ENCODE peak calls at places on chromosomes 11 and 22, in seven cellular contexts. One of them, this sample, is unnamed. For H3K4me1, the result is how much of the 10 kb centered on the place peaks cover.

GRCh38 chr11:45664376-45665205 is 831 bp downstream of the CHST1 start:
- DNase-seq in body of pancreas: no peak
- DNase-seq in pancreas: no peak
- DNase-seq in tibial artery: no peak
- DNase-seq in GM12878: no peak
- DNase-seq in kidney: peak
- DNase-seq in naive thymus-derived CD4-positive, alpha-beta T cell: no peak
- DNase-seq in this sample: no peak

GRCh38 chr22:25410849-25411248 is 153.6 kb upstream of the GRK3 start:
- DNase-seq in naive thymus-derived CD4-positive, alpha-beta T cell: no peak
- DNase-seq in pancreas: no peak
- DNase-seq in tibial artery: no peak
- DNase-seq in body of pancreas: no peak
- DNase-seq in GM12878: no peak
- DNase-seq in kidney: no peak
- DNase-seq in this sample: no peak

GRCh38 chr22:43385770-43386641 is 25.8 kb upstream of the MPPED1 start:
- DNase-seq in naive thymus-derived CD4-positive, alpha-beta T cell: peak
- DNase-seq in GM12878: no peak
- DNase-seq in tibial artery: peak
- DNase-seq in pancreas: peak
- DNase-seq in body of pancreas: peak
- DNase-seq in kidney: peak
- DNase-seq in this sample: peak

GRCh38 chr11:68127791-68128681 is 6.8 kb upstream of the CHKA start:
- DNase-seq in naive thymus-derived CD4-positive, alpha-beta T cell: no peak
- DNase-seq in kidney: peak
- DNase-seq in body of pancreas: peak
- DNase-seq in pancreas: peak
- DNase-seq in GM12878: no peak
- DNase-seq in tibial artery: peak
- DNase-seq in this sample: peak

GRCh38 chr11:44855138-44855849 is 95.4 kb downstream of the TP53I11 start:
- DNase-seq in tibial artery: no peak
- DNase-seq in pancreas: no peak
- DNase-seq in body of pancreas: no peak
- DNase-seq in kidney: no peak
- DNase-seq in naive thymus-derived CD4-positive, alpha-beta T cell: no peak
- DNase-seq in GM12878: no peak
- DNase-seq in this sample: no peak

GRCh38 chr11:132943325-132943736 is 589.0 kb downstream of the OPCML start:
- DNase-seq in body of pancreas: no peak
- DNase-seq in pancreas: no peak
- DNase-seq in naive thymus-derived CD4-positive, alpha-beta T cell: no peak
- DNase-seq in kidney: no peak
- DNase-seq in tibial artery: no peak
- DNase-seq in GM12878: no peak
- DNase-seq in this sample: no peak

GRCh38 chr11:33928564-33928963 is 36.7 kb upstream of the LMO2 start:
- DNase-seq in body of pancreas: no peak
- DNase-seq in GM12878: no peak
- DNase-seq in pancreas: no peak
- DNase-seq in kidney: no peak
- DNase-seq in naive thymus-derived CD4-positive, alpha-beta T cell: no peak
- DNase-seq in tibial artery: no peak
- DNase-seq in this sample: no peak

GRCh38 chr22:35510481-35510934 is 30.1 kb upstream of the RASD2 start:
- DNase-seq in body of pancreas: no peak
- DNase-seq in kidney: no peak
- DNase-seq in GM12878: no peak
- DNase-seq in tibial artery: no peak
- DNase-seq in naive thymus-derived CD4-positive, alpha-beta T cell: no peak
- DNase-seq in pancreas: no peak
- DNase-seq in this sample: no peak

GRCh38 chr22:46569848-46570695 is 32.7 kb upstream of the CELSR1 start:
- DNase-seq in kidney: peak
- DNase-seq in GM12878: no peak
- DNase-seq in naive thymus-derived CD4-positive, alpha-beta T cell: no peak
- DNase-seq in tibial artery: no peak
- DNase-seq in pancreas: peak
- DNase-seq in body of pancreas: no peak
- DNase-seq in this sample: no peak

GRCh38 chr22:49169074-49169744 is 658.5 kb downstream of the BRD1 start:
- DNase-seq in pancreas: no peak
- DNase-seq in tibial artery: no peak
- DNase-seq in kidney: peak
- DNase-seq in GM12878: no peak
- DNase-seq in body of pancreas: no peak
- DNase-seq in naive thymus-derived CD4-positive, alpha-beta T cell: no peak
- DNase-seq in this sample: no peak

GRCh38 chr11:41281131-41281742 is 178.2 kb downstream of the LRRC4C start:
- DNase-seq in tibial artery: no peak
- DNase-seq in pancreas: no peak
- DNase-seq in naive thymus-derived CD4-positive, alpha-beta T cell: no peak
- DNase-seq in GM12878: no peak
- DNase-seq in kidney: no peak
- DNase-seq in body of pancreas: no peak
- DNase-seq in this sample: peak

GRCh38 chr22:19480789-19481188 is 1.1 kb downstream of the CDC45 start:
- DNase-seq in pancreas: no peak
- DNase-seq in GM12878: no peak
- DNase-seq in kidney: no peak
- DNase-seq in tibial artery: no peak
- DNase-seq in naive thymus-derived CD4-positive, alpha-beta T cell: no peak
- DNase-seq in body of pancreas: no peak
- DNase-seq in this sample: no peak
- H3K27ac ChIP-seq in pancreas: no peak
- H3K27ac ChIP-seq in GM12878: no peak
- H3K27ac ChIP-seq in kidney: no peak
- H3K27ac ChIP-seq in tibial artery: no peak
- H3K27ac ChIP-seq in naive thymus-derived CD4-positive, alpha-beta T cell: no peak
- H3K27ac ChIP-seq in body of pancreas: no peak
- H3K27ac ChIP-seq in this sample: no peak

DNA sequence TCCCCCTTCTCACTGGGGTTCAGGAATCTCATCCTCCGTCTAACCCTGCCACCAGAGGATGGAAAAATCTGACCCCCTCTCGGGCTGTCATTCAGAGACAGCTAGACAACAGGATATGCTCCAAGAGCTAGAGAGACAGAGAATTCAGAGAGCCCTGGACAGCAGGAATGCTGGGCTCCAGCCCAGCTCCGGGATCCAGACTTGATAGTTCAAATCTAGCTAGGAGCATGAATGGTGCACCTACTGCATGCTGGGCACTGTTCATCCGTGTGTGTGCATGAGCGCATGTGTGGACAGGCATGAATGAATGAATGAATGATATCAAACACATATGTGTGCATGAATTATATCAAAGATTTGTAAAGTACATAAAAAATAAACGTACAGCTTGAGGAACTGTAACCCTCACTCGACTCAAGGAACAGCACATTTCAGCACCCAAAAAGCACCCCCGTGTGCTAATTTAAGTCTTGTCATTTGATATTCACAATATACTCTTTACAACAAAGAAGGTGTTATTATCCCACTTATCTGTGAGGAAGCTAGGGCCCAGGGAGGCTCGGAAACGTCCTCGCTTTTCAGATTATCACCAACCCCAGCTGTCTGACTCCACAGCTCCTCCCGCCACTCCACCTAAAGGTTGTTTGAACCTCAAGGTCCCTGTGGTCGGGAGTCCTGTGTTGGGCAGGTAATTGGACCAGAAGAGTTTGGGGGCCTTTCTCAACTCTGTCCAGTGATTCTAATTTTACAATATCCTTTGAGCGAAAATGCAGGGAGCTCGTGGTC is 640 bp upstream of the VSIG10L2 start:
- DNase-seq in naive thymus-derived CD4-positive, alpha-beta T cell: no peak
- DNase-seq in pancreas: no peak
- DNase-seq in tibial artery: peak
- DNase-seq in kidney: no peak
- DNase-seq in GM12878: no peak
- DNase-seq in body of pancreas: no peak
- DNase-seq in this sample: no peak
- H3K4me1 ChIP-seq in naive thymus-derived CD4-positive, alpha-beta T cell: under half
- H3K4me1 ChIP-seq in pancreas: under half
- H3K4me1 ChIP-seq in tibial artery: under half
- H3K4me1 ChIP-seq in kidney: under half
- H3K4me1 ChIP-seq in GM12878: under half
- H3K4me1 ChIP-seq in body of pancreas: under half
- H3K4me1 ChIP-seq in this sample: under half

GRCh38 chr11:95147364-95147905 is 57.8 kb downstream of the ENDOD1 start:
- DNase-seq in GM12878: no peak
- DNase-seq in tibial artery: no peak
- DNase-seq in kidney: no peak
- DNase-seq in naive thymus-derived CD4-positive, alpha-beta T cell: no peak
- DNase-seq in body of pancreas: peak
- DNase-seq in pancreas: no peak
- DNase-seq in this sample: peak
- H3K27ac ChIP-seq in GM12878: no peak
- H3K27ac ChIP-seq in tibial artery: no peak
- H3K27ac ChIP-seq in kidney: no peak
- H3K27ac ChIP-seq in naive thymus-derived CD4-positive, alpha-beta T cell: no peak
- H3K27ac ChIP-seq in body of pancreas: peak
- H3K27ac ChIP-seq in pancreas: no peak
- H3K27ac ChIP-seq in this sample: no peak

DNA sequence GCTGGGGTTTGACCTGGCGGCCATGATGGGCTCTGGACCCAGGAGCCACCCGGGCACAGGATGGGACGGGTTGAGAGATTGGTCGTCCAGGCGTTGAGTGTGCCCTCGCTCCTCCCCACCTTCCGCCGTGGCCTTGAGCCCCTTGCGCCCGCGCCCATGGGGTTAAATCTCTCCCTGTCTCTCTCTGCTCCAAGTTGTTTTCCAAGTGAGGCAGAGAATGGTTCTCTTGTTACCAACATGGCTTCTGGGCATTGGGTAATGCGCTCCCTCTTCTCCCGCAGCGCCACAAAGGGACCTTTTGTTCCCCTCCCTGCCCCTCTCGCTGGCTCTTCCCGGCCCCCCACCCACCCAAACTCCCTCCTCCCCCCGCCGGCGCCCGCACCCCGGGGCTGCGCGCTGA is 18.8 kb upstream of the PICK1 start:
- DNase-seq in GM12878: no peak
- DNase-seq in body of pancreas: no peak
- DNase-seq in tibial artery: no peak
- DNase-seq in naive thymus-derived CD4-positive, alpha-beta T cell: no peak
- DNase-seq in kidney: no peak
- DNase-seq in pancreas: peak
- DNase-seq in this sample: no peak
- H3K4me1 ChIP-seq in GM12878: under half
- H3K4me1 ChIP-seq in body of pancreas: under half
- H3K4me1 ChIP-seq in tibial artery: under half
- H3K4me1 ChIP-seq in naive thymus-derived CD4-positive, alpha-beta T cell: under half
- H3K4me1 ChIP-seq in kidney: under half
- H3K4me1 ChIP-seq in pancreas: under half
- H3K4me1 ChIP-seq in this sample: under half

GRCh38 chr22:45503071-45503815 is 560 bp downstream of the FBLN1 start:
- DNase-seq in kidney: peak
- DNase-seq in pancreas: no peak
- DNase-seq in body of pancreas: no peak
- DNase-seq in GM12878: no peak
- DNase-seq in tibial artery: peak
- DNase-seq in naive thymus-derived CD4-positive, alpha-beta T cell: no peak
- DNase-seq in this sample: no peak
- H3K27ac ChIP-seq in kidney: no peak
- H3K27ac ChIP-seq in pancreas: no peak
- H3K27ac ChIP-seq in body of pancreas: peak
- H3K27ac ChIP-seq in GM12878: no peak
- H3K27ac ChIP-seq in tibial artery: peak
- H3K27ac ChIP-seq in naive thymus-derived CD4-positive, alpha-beta T cell: no peak
- H3K27ac ChIP-seq in this sample: no peak

GRCh38 chr11:1834132-1834610 is 619 bp upstream of the SYT8 start:
- DNase-seq in body of pancreas: peak
- DNase-seq in GM12878: no peak
- DNase-seq in kidney: peak
- DNase-seq in naive thymus-derived CD4-positive, alpha-beta T cell: no peak
- DNase-seq in tibial artery: no peak
- DNase-seq in pancreas: peak
- DNase-seq in this sample: no peak
- H3K4me1 ChIP-seq in body of pancreas: half or more
- H3K4me1 ChIP-seq in GM12878: under half
- H3K4me1 ChIP-seq in kidney: under half
- H3K4me1 ChIP-seq in naive thymus-derived CD4-positive, alpha-beta T cell: under half
- H3K4me1 ChIP-seq in tibial artery: under half
- H3K4me1 ChIP-seq in pancreas: under half
- H3K4me1 ChIP-seq in this sample: under half

DNA sequence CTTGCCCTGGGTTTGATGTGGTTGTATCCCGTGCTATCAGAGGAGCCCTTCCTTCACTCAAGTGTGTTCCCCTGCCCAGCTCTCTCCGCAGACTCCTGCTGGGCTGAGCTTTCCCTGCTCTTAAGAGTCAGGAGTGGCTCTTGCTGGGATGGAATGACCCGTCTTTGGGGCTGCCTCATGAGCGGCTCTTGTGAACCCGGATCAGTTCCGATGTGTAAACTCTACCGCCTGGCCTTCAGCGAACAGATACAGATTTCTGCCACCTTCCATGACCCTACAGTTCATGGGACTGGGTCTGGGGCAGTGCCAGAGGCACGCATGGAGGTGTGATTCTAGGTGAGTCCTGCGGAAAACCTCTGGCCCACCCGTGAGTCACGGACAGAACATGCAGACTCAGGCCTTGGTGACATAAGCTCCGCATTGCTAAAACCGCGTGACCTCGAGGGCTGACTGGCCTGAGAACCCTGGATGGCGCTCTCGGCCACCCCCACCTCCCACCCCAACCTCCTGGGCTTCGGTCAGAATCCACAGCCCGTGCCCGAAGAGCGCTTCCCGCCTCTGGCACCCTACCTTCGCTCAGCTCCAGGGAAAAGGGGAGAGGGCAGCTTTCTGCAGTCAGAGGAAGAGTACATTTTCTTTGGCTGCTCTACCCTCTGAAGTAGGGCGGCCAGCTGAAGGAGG is 1.3 kb upstream of the ZBTB16 start:
- DNase-seq in tibial artery: peak
- DNase-seq in pancreas: no peak
- DNase-seq in naive thymus-derived CD4-positive, alpha-beta T cell: no peak
- DNase-seq in GM12878: no peak
- DNase-seq in kidney: no peak
- DNase-seq in body of pancreas: peak
- DNase-seq in this sample: peak
- H3K27ac ChIP-seq in tibial artery: peak
- H3K27ac ChIP-seq in pancreas: no peak
- H3K27ac ChIP-seq in naive thymus-derived CD4-positive, alpha-beta T cell: no peak
- H3K27ac ChIP-seq in GM12878: no peak
- H3K27ac ChIP-seq in kidney: no peak
- H3K27ac ChIP-seq in body of pancreas: peak
- H3K27ac ChIP-seq in this sample: no peak

DNA sequence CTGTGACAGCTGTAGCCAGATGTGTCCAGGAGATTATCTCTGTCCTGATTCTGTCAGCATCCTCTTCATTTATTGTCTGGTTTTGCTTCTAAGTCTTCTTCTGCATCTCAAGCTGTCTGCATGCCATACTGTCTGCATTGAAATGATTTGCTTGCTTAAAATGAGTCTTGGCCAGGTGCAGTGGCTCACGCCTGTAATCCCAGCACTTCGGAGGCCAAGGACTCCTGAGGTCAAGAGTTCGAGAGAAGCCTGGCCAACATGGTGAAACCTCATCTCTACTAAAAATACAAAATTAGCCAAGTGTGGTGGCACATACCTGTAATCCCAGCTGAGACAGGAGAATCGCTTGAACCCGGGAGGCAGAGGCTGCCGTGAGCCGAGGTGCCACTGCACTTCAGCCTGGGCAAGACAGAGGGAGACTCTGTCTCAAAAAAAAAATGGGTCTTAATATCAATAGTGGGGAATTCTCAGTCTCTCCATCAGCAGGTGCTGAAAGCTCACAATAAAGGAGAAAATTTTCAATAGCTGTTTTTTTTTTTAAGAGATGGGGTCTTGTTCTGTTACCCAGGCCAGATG is 39.2 kb upstream of the AMPD3 start:
- DNase-seq in tibial artery: no peak
- DNase-seq in body of pancreas: no peak
- DNase-seq in kidney: no peak
- DNase-seq in GM12878: no peak
- DNase-seq in naive thymus-derived CD4-positive, alpha-beta T cell: no peak
- DNase-seq in pancreas: no peak
- DNase-seq in this sample: no peak
- H3K4me1 ChIP-seq in tibial artery: under half
- H3K4me1 ChIP-seq in body of pancreas: under half
- H3K4me1 ChIP-seq in kidney: under half
- H3K4me1 ChIP-seq in GM12878: under half
- H3K4me1 ChIP-seq in naive thymus-derived CD4-positive, alpha-beta T cell: under half
- H3K4me1 ChIP-seq in pancreas: under half
- H3K4me1 ChIP-seq in this sample: under half